ENCODE peak calls at places on chromosome 1, in four cellular contexts. U is GM12878, L is HepG2, I is K562. Z is an unnamed sample.

GRCh38 chr1:20271498-20272400 is 18.9 kb upstream of the VWA5B1 start:
- DNase-seq in U (no peak), L (no peak), I (no peak), Z (peak)

GRCh38 chr1:24003331-24003972 is 23.3 kb upstream of the SRSF10 start:
- DNase-seq in U (peak), L (peak), I (no peak), Z (no peak)

GRCh38 chr1:31799196-31799894 is 16.5 kb downstream of the SPOCD1 start:
- DNase-seq in U (no peak), L (no peak), I (no peak), Z (no peak)

GRCh38 chr1:29639156-29639736 is 402.9 kb downstream of the PTPRU start:
- DNase-seq in U (no peak), L (no peak), I (no peak), Z (no peak)

GRCh38 chr1:185670187-185670627 is 64.0 kb upstream of the HMCN1 start:
- DNase-seq in U (no peak), L (no peak), I (peak), Z (no peak)

GRCh38 chr1:223102797-223103533 is 40.1 kb downstream of the TLR5 start:
- DNase-seq in U (no peak), L (no peak), I (peak), Z (peak)

GRCh38 chr1:145999321-146000024 is 3.1 kb upstream of the TXNIP start:
- DNase-seq in U (no peak), L (no peak), I (no peak), Z (no peak)

GRCh38 chr1:44508397-44508745 is 103.3 kb downstream of the RNF220 start:
- DNase-seq in U (no peak), L (no peak), I (no peak), Z (no peak)

GRCh38 chr1:207072241-207072640 is 16.4 kb upstream of the C4BPB start:
- DNase-seq in U (no peak), L (no peak), I (no peak), Z (no peak)

GRCh38 chr1:79271759-79272158 is 265.2 kb upstream of the ADGRL4 start:
- DNase-seq in U (no peak), L (no peak), I (no peak), Z (no peak)

GRCh38 chr1:93798301-93798700 is 80.7 kb downstream of the DNTTIP2 start:
- DNase-seq in U (no peak), L (no peak), I (no peak), Z (no peak)

GRCh38 chr1:87017994-87018672 is 103.7 kb downstream of the HS2ST1 start:
- DNase-seq in U (no peak), L (no peak), I (no peak), Z (no peak)

GRCh38 chr1:89354210-89354609 is 9.6 kb upstream of the GBP6 start:
- DNase-seq in U (no peak), L (no peak), I (no peak), Z (no peak)
- TF ChIP-seq NFIC in U (no peak), L (no peak), I (no peak), Z (no peak)

DNA sequence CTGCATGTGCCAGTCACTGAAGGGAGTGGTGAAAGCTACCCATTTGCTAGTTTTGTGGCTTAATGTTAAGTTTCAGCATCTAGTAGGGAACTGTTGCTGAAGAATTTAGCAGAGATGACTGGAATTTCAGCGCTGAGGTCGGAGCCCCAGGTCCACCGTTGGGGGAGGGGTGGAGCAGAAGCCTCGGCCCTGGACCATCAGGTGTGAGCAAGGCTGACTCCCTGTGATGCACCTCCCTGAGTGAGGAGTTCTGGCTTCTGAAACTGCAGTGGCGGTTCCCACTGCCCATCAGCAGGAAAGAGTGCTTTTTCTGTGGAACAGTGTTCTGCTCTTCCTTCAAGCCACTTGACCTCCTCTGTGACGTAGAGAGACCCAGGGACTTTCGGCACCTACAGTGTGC is 1.3 kb downstream of the NOS1AP start:
- DNase-seq in U (no peak), L (no peak), I (no peak), Z (no peak)
- TF ChIP-seq NFIC in U (no peak), L (no peak), I (no peak), Z (no peak)

GRCh38 chr1:150168960-150169565 is 19.3 kb downstream of the PLEKHO1 start:
- DNase-seq in U (no peak), L (peak), I (peak), Z (peak)
- TF ChIP-seq NFIC in U (no peak), L (peak), I (peak), Z (peak)

GRCh38 chr1:112251766-112252506 is 144.1 kb upstream of the CTTNBP2NL start:
- DNase-seq in U (no peak), L (no peak), I (no peak), Z (no peak)
- TF ChIP-seq NFIC in U (no peak), L (no peak), I (no peak), Z (peak)

GRCh38 chr1:161071886-161072371 is 2.2 kb upstream of the ARHGAP30 start:
- DNase-seq in U (no peak), L (peak), I (peak), Z (peak)
- TF ChIP-seq NFIC in U (no peak), L (no peak), I (no peak), Z (no peak)

DNA sequence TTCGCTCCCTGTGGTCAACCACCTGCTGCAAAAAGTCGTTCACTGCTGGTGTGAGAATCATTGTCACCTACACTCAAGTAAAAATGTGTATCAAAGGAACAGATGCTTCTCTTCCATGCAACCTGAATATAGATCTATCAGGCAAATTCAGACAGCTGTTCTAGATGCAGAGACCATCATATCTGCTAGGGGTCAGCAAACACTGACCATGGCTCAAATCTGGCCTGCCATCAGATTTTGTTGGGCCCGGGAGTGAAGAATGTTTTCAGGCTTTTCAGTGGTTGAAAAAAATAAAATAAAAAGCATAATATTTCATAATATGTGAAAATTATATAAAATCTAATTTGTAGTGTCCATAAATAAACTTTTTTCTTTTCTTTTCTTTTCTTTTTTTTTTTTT is 199.6 kb downstream of the RGS7 start:
- DNase-seq in U (no peak), L (no peak), I (no peak), Z (no peak)
- TF ChIP-seq NFIC in U (no peak), L (no peak), I (no peak), Z (no peak)